ENCODE peak calls at places on chromosomes 6 and 20, in four cellular contexts. D is PC-3, W is A549, R is OCI-LY7. L is an unnamed sample. For H3K9me3, the result is how much of the 10 kb centered on the place peaks cover.

GRCh38 chr20:62700261-62700925 is 8.2 kb upstream of the NTSR1 start:
- DNase-seq in D (no peak), W (no peak), R (no peak), L (no peak)

GRCh38 chr20:24672886-24673677 is 203.7 kb downstream of the SYNDIG1 start:
- DNase-seq in D (peak), W (peak), R (no peak), L (peak)

GRCh38 chr6:101163611-101164010 is 229.9 kb upstream of the GRIK2 start:
- DNase-seq in D (no peak), W (no peak), R (no peak), L (no peak)

GRCh38 chr6:125746731-125747588 is 2.5 kb upstream of the HEY2 start:
- DNase-seq in D (peak), W (no peak), R (peak), L (no peak)

GRCh38 chr6:125107896-125108295 is 45.7 kb upstream of the TPD52L1 start:
- DNase-seq in D (no peak), W (no peak), R (no peak), L (no peak)

GRCh38 chr6:145034664-145035063 is 700.7 kb downstream of the EPM2A start:
- DNase-seq in D (no peak), W (no peak), R (no peak), L (no peak)

GRCh38 chr6:42220754-42221153 is 3.1 kb upstream of the MRPS10 start:
- DNase-seq in D (no peak), W (no peak), R (no peak), L (no peak)

GRCh38 chr6:138914701-138915100 is 73.4 kb downstream of the REPS1 start:
- DNase-seq in D (no peak), W (no peak), R (no peak), L (no peak)

GRCh38 chr6:41685641-41686380 is 47.5 kb downstream of the MDFI start:
- DNase-seq in D (no peak), W (no peak), R (no peak), L (no peak)

GRCh38 chr20:1185316-1185741 is 548 bp upstream of the TMEM74B start:
- DNase-seq in D (no peak), W (peak), R (no peak), L (no peak)

GRCh38 chr6:44062105-44062770 is 65.0 kb downstream of the MRPL14 start:
- DNase-seq in D (no peak), W (no peak), R (no peak), L (no peak)

GRCh38 chr6:156719720-156720563 is 57.2 kb upstream of the ARID1B start:
- DNase-seq in D (peak), W (peak), R (peak), L (peak)

GRCh38 chr6:126181173-126181741 is 158.7 kb upstream of the CENPW start:
- DNase-seq in D (peak), W (no peak), R (no peak), L (no peak)

GRCh38 chr6:135586844-135587243 is 89.3 kb upstream of the AHI1 start:
- DNase-seq in D (peak), W (no peak), R (no peak), L (no peak)

GRCh38 chr20:23145281-23145700 is 59.2 kb upstream of the CD93 start:
- DNase-seq in D (peak), W (no peak), R (no peak), L (no peak)

GRCh38 chr6:3164388-3164787 is 7.0 kb upstream of the TUBB2A start:
- DNase-seq in D (no peak), W (no peak), R (no peak), L (no peak)

GRCh38 chr6:3159805-3160781 is 2.7 kb upstream of the TUBB2A start:
- DNase-seq in D (peak), W (no peak), R (peak), L (no peak)

GRCh38 chr6:3162067-3162497 is 4.7 kb upstream of the TUBB2A start:
- DNase-seq in D (peak), W (no peak), R (peak), L (no peak)

GRCh38 chr6:3163248-3163594 is 5.9 kb upstream of the TUBB2A start:
- DNase-seq in D (no peak), W (no peak), R (no peak), L (no peak)

DNA sequence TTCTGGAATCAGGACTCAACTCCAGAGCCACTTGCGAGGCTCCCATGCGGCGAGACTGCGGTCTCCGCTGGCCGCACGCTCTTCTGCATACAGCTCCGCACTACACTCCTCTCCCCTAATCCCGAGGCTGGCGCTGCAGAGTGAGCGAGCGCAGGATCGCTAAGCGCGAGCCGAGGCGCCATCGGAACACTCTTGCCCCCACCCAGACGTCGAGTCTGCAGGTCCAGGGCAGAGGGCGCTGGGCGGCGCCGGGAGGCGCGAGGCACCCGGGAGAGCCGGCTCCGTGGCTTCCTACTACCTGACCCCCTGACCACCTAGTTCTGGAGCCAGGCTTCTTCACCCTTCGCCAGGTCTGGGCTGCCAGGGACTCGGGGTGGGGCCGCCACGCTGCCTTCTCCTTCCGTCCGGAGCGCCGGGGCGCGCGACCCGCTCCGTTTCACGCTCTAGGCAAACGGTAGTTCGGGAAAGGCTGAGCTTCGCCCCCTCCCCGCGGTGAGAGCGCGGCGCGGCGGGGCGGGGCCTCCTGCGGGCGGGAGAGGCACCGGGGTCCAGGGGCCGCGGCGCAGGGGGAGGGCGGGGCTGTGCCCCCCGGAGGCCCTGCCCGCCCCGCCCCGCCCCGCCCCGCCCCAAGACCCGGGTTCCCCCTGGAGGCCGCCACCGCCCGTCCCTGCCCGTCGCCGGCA is 5.4 kb upstream of the TUBB2A start:
- DNase-seq in D (peak), W (peak), R (peak), L (no peak)
- TF ChIP-seq CTCF in D (no peak), W (no peak), R (peak), L (peak)

GRCh38 chr20:31374346-31374745 is 5.9 kb downstream of the DEFB118 start:
- DNase-seq in D (no peak), W (no peak), R (no peak), L (no peak)
- H3K9me3 ChIP-seq in D (under half), W (under half), R (under half), L (under half)

DNA sequence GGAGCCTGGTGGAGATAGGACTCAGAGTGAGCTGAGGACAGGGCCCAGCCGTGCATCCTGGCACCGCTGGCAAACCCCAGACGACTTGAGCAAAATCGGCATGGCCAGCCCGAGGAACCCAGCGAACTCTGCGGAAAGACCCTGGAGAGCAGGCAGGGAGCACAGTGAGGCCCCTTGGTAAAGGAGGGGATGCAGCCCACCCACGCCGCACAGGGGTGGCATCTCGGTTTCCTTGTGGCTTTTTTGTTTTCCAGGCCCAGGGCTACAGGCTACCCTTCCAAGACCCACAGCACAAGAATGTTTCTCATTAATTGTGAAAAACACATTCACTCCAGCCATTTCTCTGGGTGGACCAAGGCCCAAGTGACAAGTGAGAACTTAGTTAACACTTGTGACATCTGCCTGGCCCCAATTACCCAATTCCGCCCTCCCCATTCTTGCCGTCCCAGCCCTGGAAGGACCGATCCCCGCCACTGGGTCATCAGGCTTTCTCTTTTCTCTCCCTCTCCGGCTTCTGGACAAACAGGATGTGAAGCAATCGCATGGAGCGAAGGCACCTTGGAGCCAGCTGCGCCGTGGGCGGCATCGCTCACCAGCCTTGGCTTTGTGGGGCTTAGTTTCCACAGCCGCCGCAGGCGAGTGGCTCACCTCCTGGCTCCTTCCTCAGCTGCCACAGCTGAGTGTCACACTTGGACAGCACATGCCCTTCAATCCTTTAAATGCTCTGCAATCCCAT is 71.2 kb downstream of the BMP7 start:
- DNase-seq in D (no peak), W (no peak), R (no peak), L (no peak)
- H3K27ac ChIP-seq in D (no peak), W (no peak), R (no peak), L (no peak)

DNA sequence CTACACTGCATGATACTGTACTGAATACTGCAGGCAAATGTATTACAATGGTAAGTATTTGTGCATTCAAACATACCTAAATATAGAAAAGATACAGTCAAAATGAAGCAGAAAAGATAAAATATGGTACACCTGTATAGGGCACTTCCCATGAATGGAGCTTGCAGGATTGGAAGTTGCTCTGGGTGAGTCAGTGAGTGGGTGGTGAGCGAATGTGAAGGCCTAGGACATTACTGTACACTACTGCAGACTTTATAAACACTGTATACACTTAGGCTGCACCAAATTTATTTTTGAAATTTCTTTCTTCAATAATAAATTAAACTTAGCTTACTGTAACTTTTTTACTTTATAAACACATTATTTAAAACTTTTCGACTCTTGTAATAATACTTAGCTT is 213.1 kb downstream of the ATXN1 start:
- DNase-seq in D (peak), W (no peak), R (no peak), L (peak)
- TF ChIP-seq CTCF in D (no peak), W (no peak), R (no peak), L (no peak)

GRCh38 chr6:81023708-81024107 is 728.8 kb downstream of the TENT5A start:
- DNase-seq in D (no peak), W (no peak), R (no peak), L (no peak)
- H3K9me3 ChIP-seq in D (under half), W (under half), R (under half), L (under half)

GRCh38 chr20:5977975-5978374 is 27.5 kb downstream of the MCM8 start:
- DNase-seq in D (no peak), W (no peak), R (no peak), L (no peak)

GRCh38 chr20:5977223-5977622 is 26.8 kb downstream of the MCM8 start:
- DNase-seq in D (peak), W (no peak), R (no peak), L (no peak)

GRCh38 chr20:5980720-5981119 is 30.3 kb downstream of the MCM8 start:
- DNase-seq in D (no peak), W (no peak), R (no peak), L (no peak)

GRCh38 chr20:5975778-5976177 is 25.3 kb downstream of the MCM8 start:
- DNase-seq in D (no peak), W (no peak), R (no peak), L (no peak)

GRCh38 chr20:5981139-5981538 is 30.7 kb downstream of the MCM8 start:
- DNase-seq in D (no peak), W (no peak), R (no peak), L (no peak)
- H3K27ac ChIP-seq in D (no peak), W (no peak), R (no peak), L (no peak)